ENCODE peak calls at places on chromosomes 1 and 21, in five cellular contexts. R, V, C, J and Y are unnamed samples.

GRCh38 chr1:233714631-233715217 is 100.8 kb downstream of the KCNK1 start:
- DNase-seq in R (no peak), J (no peak), V (no peak), C (peak), Y (no peak)

GRCh38 chr21:24050233-24050632 is 1557.0 kb downstream of the MRPL39 start:
- DNase-seq in J (no peak), R (no peak), C (no peak), V (no peak), Y (no peak)

GRCh38 chr1:168285971-168286628 is 5.4 kb downstream of the TBX19 start:
- DNase-seq in R (no peak), J (no peak), C (no peak), V (no peak), Y (no peak)

GRCh38 chr1:212225416-212225815 is 59.8 kb upstream of the PPP2R5A start:
- DNase-seq in J (no peak), C (no peak), R (no peak), V (no peak), Y (no peak)

GRCh38 chr1:223228931-223229528 is 86.0 kb upstream of the TLR5 start:
- DNase-seq in C (no peak), V (no peak), J (no peak), R (no peak), Y (no peak)

GRCh38 chr1:154342836-154343472 is 17.6 kb downstream of the ATP8B2 start:
- DNase-seq in R (no peak), J (no peak), V (no peak), C (peak), Y (no peak)

GRCh38 chr1:152525080-152525641 is 10.9 kb downstream of the CRCT1 start:
- DNase-seq in J (no peak), R (no peak), C (no peak), V (no peak), Y (no peak)

GRCh38 chr1:116847175-116847574 is 62.5 kb upstream of the PTGFRN start:
- DNase-seq in V (no peak), J (no peak), C (no peak), R (no peak), Y (no peak)

GRCh38 chr21:16993416-16994044 is 519.3 kb upstream of the CXADR start:
- DNase-seq in J (no peak), R (no peak), C (no peak), V (no peak), Y (no peak)

GRCh38 chr1:24256687-24257086 is 62.5 kb upstream of the GRHL3 start:
- DNase-seq in C (no peak), R (no peak), V (no peak), J (no peak), Y (no peak)

GRCh38 chr1:33206340-33206739 is 24.5 kb upstream of the TRIM62 start:
- DNase-seq in R (no peak), J (no peak), V (no peak), C (no peak), Y (no peak)

GRCh38 chr1:156657161-156657970 is 15.4 kb downstream of the BCAN start:
- DNase-seq in C (peak), R (peak), J (peak), V (peak), Y (peak)

GRCh38 chr1:168092566-168093355 is 44.0 kb downstream of the GPR161 start:
- DNase-seq in C (no peak), V (no peak), J (peak), R (no peak), Y (peak)

GRCh38 chr1:216181590-216181989 is 241.7 kb downstream of the USH2A start:
- DNase-seq in R (no peak), J (no peak), V (no peak), C (no peak), Y (no peak)

GRCh38 chr1:18090636-18091035 is 17.0 kb upstream of the IGSF21 start:
- DNase-seq in R (no peak), J (no peak), V (no peak), C (no peak), Y (no peak)

GRCh38 chr1:245512181-245512888 is 357.6 kb downstream of the KIF26B start:
- DNase-seq in R (no peak), J (peak), C (no peak), V (no peak), Y (peak)

GRCh38 chr1:117146570-117147340 is 25.2 kb upstream of the TRIM45 start:
- DNase-seq in R (peak), V (peak), C (no peak), J (peak), Y (peak)

GRCh38 chr1:224168859-224169380 is 14.1 kb upstream of the DEGS1 start:
- DNase-seq in C (peak), J (peak), R (peak), V (no peak), Y (peak)

GRCh38 chr1:218426343-218426657 is 81.2 kb downstream of the TGFB2 start:
- DNase-seq in V (no peak), C (no peak), J (peak), R (no peak), Y (peak)

GRCh38 chr21:41921089-41921819 is 32.6 kb downstream of the C2CD2 start:
- DNase-seq in J (no peak), R (no peak), V (no peak), C (no peak), Y (no peak)

GRCh38 chr1:161182214-161182613 is 4.9 kb upstream of the B4GALT3 start:
- DNase-seq in R (no peak), V (peak), C (no peak), J (peak), Y (peak)

GRCh38 chr1:234550341-234551031 is 59.5 kb downstream of the IRF2BP2 start:
- DNase-seq in R (no peak), J (no peak), V (no peak), C (no peak), Y (no peak)

GRCh38 chr1:39892611-39893595 is 8.8 kb downstream of the MYCL start:
- DNase-seq in R (peak), J (peak), V (no peak), C (no peak), Y (peak)

GRCh38 chr1:205343431-205344009 is 13.2 kb downstream of the KLHDC8A start:
- DNase-seq in C (no peak), R (no peak), J (no peak), V (peak), Y (no peak)
- TF ChIP-seq CTCF in C (no peak), R (peak), J (no peak), V (no peak), Y (no peak)

DNA sequence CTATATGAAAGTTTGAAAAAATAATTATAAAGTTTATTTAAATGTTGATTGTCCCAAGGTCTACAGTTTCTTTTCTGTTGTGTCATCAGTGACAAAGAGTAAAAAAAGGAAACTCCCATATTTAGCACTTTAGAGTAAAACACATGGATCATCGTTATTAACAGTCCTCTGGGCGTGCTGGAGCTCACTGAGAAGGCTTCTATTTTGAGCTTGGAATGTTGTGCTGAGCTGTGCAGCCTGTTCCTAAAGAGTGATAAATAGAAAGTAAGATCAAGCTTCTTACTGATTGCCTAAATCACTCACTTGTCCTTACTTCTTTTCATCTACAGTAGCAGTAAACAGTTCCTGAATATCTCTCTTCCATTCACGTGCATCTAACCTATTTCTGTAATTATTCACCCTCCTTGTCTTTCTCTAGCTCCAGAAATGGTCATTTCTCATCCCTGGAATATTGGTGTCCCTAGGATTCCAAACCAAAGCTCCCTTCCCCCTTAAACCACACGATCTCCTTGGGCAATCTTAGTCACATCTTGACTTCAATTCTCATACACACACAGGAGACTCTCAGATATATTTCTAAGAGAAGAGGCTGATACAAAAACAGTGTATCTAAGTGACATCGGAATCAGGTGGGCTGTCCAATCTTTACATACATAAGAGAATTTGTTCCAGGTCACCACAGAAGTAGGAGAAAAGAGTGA is 11.9 kb downstream of the GBP5 start:
- DNase-seq in V (no peak), J (no peak), C (no peak), R (no peak), Y (no peak)
- H3K4me3 ChIP-seq in V (no peak), J (no peak), C (no peak), R (no peak), Y (no peak)

GRCh38 chr1:27547220-27548116 is 56.5 kb downstream of the AHDC1 start:
- DNase-seq in C (no peak), V (no peak), R (no peak), J (no peak), Y (no peak)
- TF ChIP-seq CTCF in C (no peak), V (peak), R (peak), J (no peak), Y (no peak)

GRCh38 chr1:6412896-6413295 is 6.8 kb downstream of the HES2 start:
- DNase-seq in R (no peak), V (no peak), J (no peak), C (no peak), Y (no peak)
- H3K4me3 ChIP-seq in R (no peak), V (no peak), J (no peak), C (no peak), Y (no peak)

GRCh38 chr1:23198373-23198772 is 18.9 kb downstream of the HTR1D start:
- DNase-seq in C (no peak), J (peak), R (peak), V (no peak), Y (peak)
- TF ChIP-seq CTCF in C (no peak), J (no peak), R (no peak), V (no peak), Y (peak)

GRCh38 chr1:109254621-109255096 is 5.3 kb downstream of the CELSR2 start:
- DNase-seq in J (no peak), V (peak), R (no peak), C (no peak), Y (no peak)
- H3K4me3 ChIP-seq in J (no peak), V (no peak), R (no peak), C (no peak), Y (no peak)

DNA sequence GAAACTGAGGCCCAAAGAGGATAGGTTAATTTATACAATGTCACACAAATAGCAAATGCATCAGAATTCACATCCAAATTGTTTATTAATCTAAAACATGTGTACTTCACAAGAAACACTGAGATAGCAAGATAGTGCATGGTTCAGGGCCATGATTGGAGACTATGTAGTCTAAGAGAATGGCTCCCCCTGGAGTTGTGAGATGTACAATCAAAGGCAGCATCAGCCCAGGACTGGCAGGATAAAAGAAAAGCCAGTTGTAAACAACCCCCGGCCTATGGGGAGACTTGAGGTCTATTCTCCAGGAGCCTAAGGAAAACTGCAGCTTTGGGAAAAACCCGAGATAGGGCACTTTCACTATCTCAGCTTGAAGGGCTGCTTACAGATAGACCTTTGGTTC is 511.0 kb downstream of the OMA1 start:
- DNase-seq in R (no peak), C (peak), V (no peak), J (peak), Y (peak)
- TF ChIP-seq CTCF in R (peak), C (no peak), V (no peak), J (peak), Y (no peak)

GRCh38 chr1:21814981-21815583 is 3.0 kb downstream of the LDLRAD2 start:
- DNase-seq in V (no peak), J (no peak), R (no peak), C (no peak), Y (no peak)
- H3K4me3 ChIP-seq in V (no peak), J (no peak), R (no peak), C (no peak), Y (no peak)

GRCh38 chr21:34925597-34925996 is 123.5 kb downstream of the RUNX1 start:
- DNase-seq in J (no peak), R (no peak), V (no peak), C (no peak), Y (no peak)

GRCh38 chr21:34926784-34927548 is 122.1 kb downstream of the RUNX1 start:
- DNase-seq in R (no peak), V (no peak), J (peak), C (peak), Y (peak)

GRCh38 chr21:34930971-34931370 is 118.1 kb downstream of the RUNX1 start:
- DNase-seq in C (no peak), V (no peak), R (peak), J (peak), Y (peak)

GRCh38 chr21:34932233-34932632 is 116.9 kb downstream of the RUNX1 start:
- DNase-seq in V (no peak), C (no peak), R (no peak), J (no peak), Y (no peak)

DNA sequence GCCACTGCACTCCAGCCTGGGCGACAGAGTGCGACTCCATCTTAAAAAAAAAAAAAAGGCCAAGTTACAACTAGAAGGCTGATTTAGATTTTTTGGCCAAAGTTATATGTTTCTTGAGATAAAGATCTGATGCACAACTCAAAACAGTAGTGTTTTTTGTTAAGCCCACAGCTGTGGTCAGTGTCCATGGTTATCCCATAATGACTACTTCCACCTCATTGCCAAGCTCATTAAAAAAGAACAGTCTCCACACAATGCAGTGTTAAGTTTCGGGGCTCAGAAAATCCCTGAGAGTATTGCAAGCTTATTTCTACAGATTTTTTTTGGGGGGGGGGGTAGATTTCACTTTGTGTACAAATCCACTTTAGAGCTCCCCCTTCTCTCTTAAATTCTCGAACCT is 120.5 kb downstream of the RUNX1 start:
- DNase-seq in R (no peak), J (no peak), C (no peak), V (no peak), Y (no peak)
- TF ChIP-seq CTCF in R (no peak), J (no peak), C (no peak), V (no peak), Y (no peak)